ENCODE peak calls at places on chromosomes 4 and X, in seven cellular contexts. One of them, this sample, is unnamed.

GRCh38 chr4:113588895-113589668 is 172.5 kb downstream of the CAMK2D start:
- DNase-seq in bronchial epithelial cell: no peak
- DNase-seq in putamen: no peak
- DNase-seq in WTC11: no peak
- DNase-seq in stimulated activated CD8-positive, alpha-beta memory T cell treated with anti-CD3 and anti-CD28 coated beads, Interleukin-15, amount 100 ng/mL, for 4 hours: no peak
- DNase-seq in renal cortical epithelial cell: no peak
- DNase-seq in upper lobe of right lung: no peak
- DNase-seq in this sample: no peak

GRCh38 chr4:53633608-53634007 is 42.3 kb upstream of the LNX1 start:
- DNase-seq in bronchial epithelial cell: no peak
- DNase-seq in putamen: no peak
- DNase-seq in WTC11: no peak
- DNase-seq in stimulated activated CD8-positive, alpha-beta memory T cell treated with anti-CD3 and anti-CD28 coated beads, Interleukin-15, amount 100 ng/mL, for 4 hours: no peak
- DNase-seq in renal cortical epithelial cell: no peak
- DNase-seq in upper lobe of right lung: no peak
- DNase-seq in this sample: no peak

GRCh38 chr4:54318904-54319303 is 89.8 kb downstream of the PDGFRA start:
- DNase-seq in bronchial epithelial cell: peak
- DNase-seq in putamen: no peak
- DNase-seq in WTC11: peak
- DNase-seq in stimulated activated CD8-positive, alpha-beta memory T cell treated with anti-CD3 and anti-CD28 coated beads, Interleukin-15, amount 100 ng/mL, for 4 hours: no peak
- DNase-seq in renal cortical epithelial cell: peak
- DNase-seq in upper lobe of right lung: no peak
- DNase-seq in this sample: peak

GRCh38 chr4:128386761-128387599 is 99.4 kb upstream of the PGRMC2 start:
- DNase-seq in bronchial epithelial cell: peak
- DNase-seq in putamen: peak
- DNase-seq in WTC11: no peak
- DNase-seq in stimulated activated CD8-positive, alpha-beta memory T cell treated with anti-CD3 and anti-CD28 coated beads, Interleukin-15, amount 100 ng/mL, for 4 hours: no peak
- DNase-seq in renal cortical epithelial cell: peak
- DNase-seq in upper lobe of right lung: peak
- DNase-seq in this sample: no peak

GRCh38 chrX:126985960-126986359 is 166.4 kb downstream of the PRR32 start:
- DNase-seq in bronchial epithelial cell: no peak
- DNase-seq in putamen: no peak
- DNase-seq in WTC11: no peak
- DNase-seq in stimulated activated CD8-positive, alpha-beta memory T cell treated with anti-CD3 and anti-CD28 coated beads, Interleukin-15, amount 100 ng/mL, for 4 hours: no peak
- DNase-seq in renal cortical epithelial cell: no peak
- DNase-seq in upper lobe of right lung: no peak
- DNase-seq in this sample: no peak

GRCh38 chr4:140252144-140252741 is 98.3 kb upstream of the MAML3 start:
- DNase-seq in bronchial epithelial cell: no peak
- DNase-seq in putamen: peak
- DNase-seq in WTC11: peak
- DNase-seq in stimulated activated CD8-positive, alpha-beta memory T cell treated with anti-CD3 and anti-CD28 coated beads, Interleukin-15, amount 100 ng/mL, for 4 hours: no peak
- DNase-seq in renal cortical epithelial cell: no peak
- DNase-seq in upper lobe of right lung: peak
- DNase-seq in this sample: no peak

GRCh38 chr4:153223418-153223792 is 19.2 kb downstream of the TRIM2 start:
- DNase-seq in bronchial epithelial cell: no peak
- DNase-seq in putamen: no peak
- DNase-seq in WTC11: no peak
- DNase-seq in stimulated activated CD8-positive, alpha-beta memory T cell treated with anti-CD3 and anti-CD28 coated beads, Interleukin-15, amount 100 ng/mL, for 4 hours: no peak
- DNase-seq in renal cortical epithelial cell: no peak
- DNase-seq in upper lobe of right lung: no peak
- DNase-seq in this sample: no peak

GRCh38 chrX:146581981-146582712 is 227.4 kb upstream of the CXorf51B start:
- DNase-seq in bronchial epithelial cell: no peak
- DNase-seq in putamen: peak
- DNase-seq in WTC11: no peak
- DNase-seq in stimulated activated CD8-positive, alpha-beta memory T cell treated with anti-CD3 and anti-CD28 coated beads, Interleukin-15, amount 100 ng/mL, for 4 hours: no peak
- DNase-seq in renal cortical epithelial cell: no peak
- DNase-seq in upper lobe of right lung: no peak
- DNase-seq in this sample: no peak

GRCh38 chr4:139890810-139891209 is 225.2 kb downstream of the MGST2 start:
- DNase-seq in bronchial epithelial cell: peak
- DNase-seq in putamen: no peak
- DNase-seq in WTC11: no peak
- DNase-seq in stimulated activated CD8-positive, alpha-beta memory T cell treated with anti-CD3 and anti-CD28 coated beads, Interleukin-15, amount 100 ng/mL, for 4 hours: no peak
- DNase-seq in renal cortical epithelial cell: no peak
- DNase-seq in upper lobe of right lung: no peak
- DNase-seq in this sample: no peak

This sample was measured in activated T-helper 1 cell treated with anti-CD3 and anti-CD28 coated beads, Interleukin-12 subunit alpha, Interleukin-12 subunit beta, Interleukin-2, Interleukin-4 antibody, amounts not matched to agents 30 ng/mL and 10 ng/mL and 1 ng/mL, durations not matched to agents 14 hours and 24 hours and 36 hours.